ENCODE peak calls at places on chromosomes 13 and 19, in nine cellular contexts. C is activated T-cell treated with anti-CD3 and anti-CD28 coated beads, Interleukin-2, amount 50 U/mL, for 1 hour; Z is IMR-90; S is activated T-helper 1 cell treated with Interleukin-2 at 50 U/mL for 16 hours; U is sigmoid colon; I is psoas muscle; Q is stimulated activated naive CD8-positive, alpha-beta T cell treated with anti-CD3 and anti-CD28 coated beads, Interleukin-15, Interleukin-2, amounts not matched to agents 100 U/mL and 50 U/mL, for 24 hours; N is aorta; F is NCI-H345. D is an unnamed sample.

GRCh38 chr19:993361-993830 is 6.8 kb upstream of the GRIN3B start:
- DNase-seq in F (no peak), Q (no peak), C (no peak), I (no peak), S (no peak), N (no peak), Z (no peak), U (no peak), D (no peak)

GRCh38 chr13:100880166-100880565 is 205.6 kb upstream of the TMTC4 start:
- DNase-seq in F (no peak), I (no peak), S (no peak), N (no peak), C (no peak), U (no peak), Q (no peak), Z (no peak), D (no peak)

GRCh38 chr19:33400856-33401682 is 27.6 kb downstream of the CEBPG start:
- DNase-seq in Z (no peak), C (no peak), I (no peak), Q (no peak), N (peak), F (no peak), U (peak), S (no peak), D (peak)

GRCh38 chr19:13119654-13120053 is 1.6 kb downstream of the NACC1 start:
- DNase-seq in F (no peak), N (no peak), Z (no peak), S (no peak), I (no peak), Q (no peak), U (no peak), C (no peak), D (no peak)

GRCh38 chr19:30229524-30230174 is 142.5 kb upstream of the ZNF536 start:
- DNase-seq in N (no peak), Q (no peak), F (no peak), U (no peak), Z (peak), C (no peak), S (no peak), I (no peak), D (no peak)

GRCh38 chr13:88857256-88857655 is 1186.1 kb downstream of the SLITRK5 start:
- DNase-seq in F (no peak), I (no peak), S (no peak), C (no peak), U (no peak), Z (no peak), N (no peak), Q (no peak), D (no peak)

GRCh38 chr19:5340637-5341447 is at the start of gene PTPRS:
- DNase-seq in Z (peak), Q (peak), S (peak), C (peak), F (peak), U (peak), I (peak), N (peak), D (peak)

GRCh38 chr19:4294389-4294788 is 7.8 kb downstream of the TMIGD2 start:
- DNase-seq in Z (no peak), N (no peak), I (no peak), C (no peak), F (no peak), U (no peak), Q (no peak), S (no peak), D (no peak)

GRCh38 chr13:32976046-32976781 is 40.0 kb upstream of the KL start:
- DNase-seq in N (no peak), C (no peak), F (peak), U (no peak), Q (no peak), I (no peak), Z (no peak), S (no peak), D (no peak)

GRCh38 chr19:14544977-14545715 is 15.8 kb downstream of the TECR start:
- DNase-seq in U (peak), N (no peak), S (no peak), F (peak), I (peak), Z (no peak), C (no peak), Q (no peak), D (no peak)

GRCh38 chr13:113926951-113927660 is 46.8 kb downstream of the C13orf46 start:
- DNase-seq in S (no peak), C (peak), I (peak), Z (no peak), U (no peak), F (no peak), Q (no peak), N (no peak), D (peak)

GRCh38 chr13:50537029-50537428 is 306.5 kb downstream of the DLEU7 start:
- DNase-seq in I (no peak), Z (no peak), Q (no peak), C (no peak), U (no peak), S (no peak), N (no peak), F (no peak), D (no peak)

GRCh38 chr19:55118401-55118991 is 1.1 kb upstream of the PPP1R12C start:
- DNase-seq in C (no peak), S (no peak), F (no peak), Z (no peak), N (peak), Q (peak), U (no peak), I (peak), D (no peak)

GRCh38 chr13:50831510-50831909 is 12.0 kb downstream of the DLEU7 start:
- DNase-seq in U (no peak), F (no peak), N (no peak), I (no peak), Z (no peak), S (no peak), C (no peak), Q (no peak), D (no peak)

GRCh38 chr19:10662384-10663251 is 8.5 kb downstream of the ILF3 start:
- DNase-seq in I (no peak), Q (peak), F (no peak), N (no peak), Z (peak), C (no peak), S (no peak), U (no peak), D (no peak)

GRCh38 chr13:37791699-37792098 is 77.9 kb downstream of the TRPC4 start:
- DNase-seq in U (no peak), Z (peak), N (no peak), I (no peak), S (no peak), Q (no peak), C (no peak), F (no peak), D (no peak)

GRCh38 chr19:40241809-40242384 is 15.4 kb upstream of the CCNP start:
- DNase-seq in I (peak), U (no peak), S (no peak), C (no peak), F (no peak), N (peak), Q (no peak), Z (no peak), D (no peak)

GRCh38 chr19:29596080-29596479 is 10.0 kb upstream of the POP4 start:
- DNase-seq in C (no peak), N (no peak), F (peak), Q (no peak), U (no peak), S (no peak), I (no peak), Z (no peak), D (peak)

GRCh38 chr19:29084266-29084665 is 128.7 kb downstream of the UQCRFS1 start:
- DNase-seq in N (no peak), Q (peak), U (no peak), S (no peak), F (no peak), I (no peak), Z (no peak), C (no peak), D (no peak)

GRCh38 chr19:49988433-49988832 is 27.5 kb upstream of the SIGLEC11 start:
- DNase-seq in Q (no peak), F (no peak), N (no peak), S (no peak), C (no peak), Z (peak), U (no peak), I (no peak), D (no peak)

GRCh38 chr13:111049791-111050538 is 65.1 kb upstream of the ARHGEF7 start:
- DNase-seq in C (no peak), N (no peak), F (peak), S (no peak), Q (peak), I (peak), U (no peak), Z (no peak), D (no peak)

GRCh38 chr13:85521586-85521985 is 277.6 kb downstream of the SLITRK6 start:
- DNase-seq in Z (no peak), S (no peak), F (peak), U (no peak), N (no peak), Q (no peak), I (no peak), C (no peak), D (no peak)